ENCODE peak calls at places on chromosomes 11 and 22, in four cellular contexts. F, B, U and I are unnamed samples.

GRCh38 chr22:46043339-46043738 is 66.4 kb upstream of the WNT7B start:
- DNase-seq in F (no peak), B (no peak), U (no peak), I (no peak)

GRCh38 chr22:38007330-38007902 is 23.1 kb upstream of the SOX10 start:
- DNase-seq in F (no peak), B (no peak), U (no peak), I (no peak)

GRCh38 chr22:35400335-35400680 is 368 bp downstream of the MCM5 start:
- DNase-seq in F (no peak), B (no peak), U (no peak), I (no peak)

GRCh38 chr11:10486161-10486840 is 31.2 kb downstream of the AMPD3 start:
- DNase-seq in F (no peak), B (no peak), U (no peak), I (no peak)

GRCh38 chr22:40423882-40424640 is 53.7 kb downstream of the SGSM3 start:
- DNase-seq in F (no peak), B (no peak), U (no peak), I (no peak)

GRCh38 chr11:2390871-2391662 is 9.5 kb upstream of the TSSC4 start:
- DNase-seq in F (no peak), B (peak), U (peak), I (peak)

GRCh38 chr11:124301482-124301881 is 12.3 kb downstream of the OR8D1 start:
- DNase-seq in F (no peak), B (no peak), U (no peak), I (no peak)

GRCh38 chr11:118842369-118842768 is 41.3 kb upstream of the CXCR5 start:
- DNase-seq in F (no peak), B (no peak), U (no peak), I (no peak)